ENCODE peak calls at places on chromosomes 3 and 15, in six cellular contexts. S, Y, T, G, F and E are unnamed samples.

GRCh38 chr3:143135150-143135549 is 15.6 kb downstream of the CHST2 start:
- DNase-seq in S (peak; percentile 84), F (no peak), T (no peak), G (no peak), Y (no peak), E (peak; percentile 76)

GRCh38 chr3:122754867-122755835 is 38.5 kb downstream of the HSPBAP1 start:
- DNase-seq in F (no peak), T (no peak), S (peak; percentile 13), Y (no peak), G (peak; percentile 7), E (no peak)

GRCh38 chr3:37981348-37981664 is 9.3 kb upstream of the VILL start:
- DNase-seq in T (no peak), Y (no peak), F (no peak), G (no peak), S (no peak), E (no peak)

GRCh38 chr15:90219421-90220141 is 14.2 kb downstream of the CIB1 start:
- DNase-seq in F (no peak), S (no peak), Y (peak; percentile 38), T (peak; percentile 57), G (peak; percentile 81), E (no peak)

GRCh38 chr3:13762931-13763330 is 116.9 kb downstream of the WNT7A start:
- DNase-seq in G (no peak), Y (no peak), T (no peak), F (no peak), S (no peak), E (no peak)

GRCh38 chr3:13316603-13317002 is 103.5 kb downstream of the NUP210 start:
- DNase-seq in Y (no peak), G (no peak), T (no peak), S (no peak), F (no peak), E (no peak)

GRCh38 chr15:47484119-47484518 is 233.2 kb upstream of the SEMA6D start:
- DNase-seq in S (no peak), F (no peak), T (no peak), G (peak; percentile 22), Y (no peak), E (no peak)

GRCh38 chr3:25597535-25598101 is 67.1 kb downstream of the TOP2B start:
- DNase-seq in T (no peak), G (no peak), Y (no peak), F (no peak), S (no peak), E (no peak)

GRCh38 chr15:41727143-41727542 is 47.1 kb upstream of the MAPKBP1 start:
- DNase-seq in T (no peak), F (no peak), Y (no peak), G (no peak), S (peak; percentile 44), E (peak; percentile 1)

GRCh38 chr3:161413127-161413854 is 42.0 kb upstream of the SPTSSB start:
- DNase-seq in G (no peak), Y (no peak), F (no peak), T (no peak), S (no peak), E (no peak)

GRCh38 chr3:125059488-125060245 is 3.9 kb upstream of the HEG1 start:
- DNase-seq in F (no peak), G (no peak), S (no peak), Y (no peak), T (no peak), E (no peak)

GRCh38 chr3:116440196-116440595 is 5.1 kb downstream of the LSAMP start:
- DNase-seq in Y (no peak), G (no peak), S (no peak), F (no peak), T (no peak), E (no peak)

GRCh38 chr15:67762610-67763368 is 62.5 kb upstream of the SKOR1 start:
- DNase-seq in F (no peak), Y (no peak), T (no peak), S (peak; percentile 31), G (no peak), E (peak; percentile 34)

GRCh38 chr15:49675051-49675450 is 54.2 kb downstream of the DTWD1 start:
- DNase-seq in S (peak; percentile 67), G (no peak), T (no peak), Y (no peak), F (no peak), E (peak; percentile 61)

GRCh38 chr15:44033894-44034293 is 161.2 kb downstream of the FRMD5 start:
- DNase-seq in F (no peak), Y (no peak), T (no peak), G (no peak), S (no peak), E (no peak)

GRCh38 chr3:79368403-79368802 is 399.4 kb downstream of the ROBO1 start:
- DNase-seq in S (no peak), T (no peak), Y (no peak), G (no peak), F (no peak), E (no peak)

GRCh38 chr3:58164199-58164879 is 46.4 kb downstream of the DNASE1L3 start:
- DNase-seq in F (peak; percentile 81), Y (no peak), S (no peak), T (no peak), G (no peak), E (no peak)

GRCh38 chr3:156631323-156631722 is 43.1 kb upstream of the TIPARP start:
- DNase-seq in Y (no peak), S (no peak), T (no peak), F (no peak), G (no peak), E (no peak)

GRCh38 chr3:47491777-47492176 is 16.0 kb upstream of the SCAP start:
- DNase-seq in S (no peak), F (no peak), G (no peak), T (no peak), Y (no peak), E (no peak)

GRCh38 chr3:32132706-32133105 is 26.3 kb downstream of the GPD1L start:
- DNase-seq in G (no peak), Y (no peak), S (no peak), F (no peak), T (no peak), E (no peak)

GRCh38 chr3:98906230-98906629 is 4.7 kb upstream of the DCBLD2 start:
- DNase-seq in Y (no peak), G (no peak), T (no peak), S (peak; percentile 74), F (no peak), E (peak; percentile 49)

GRCh38 chr3:158420654-158421396 is 150.2 kb upstream of the MLF1 start:
- DNase-seq in S (peak; percentile 21), Y (no peak), F (no peak), T (no peak), G (no peak), E (peak; percentile 18)

GRCh38 chr3:178676077-178676476 is 139.8 kb downstream of the KCNMB2 start:
- DNase-seq in G (no peak), F (no peak), Y (no peak), S (no peak), T (no peak), E (no peak)

GRCh38 chr15:75152382-75153079 is 49.2 kb upstream of the C15orf39 start:
- DNase-seq in G (no peak), Y (no peak), T (no peak), S (no peak), F (no peak), E (no peak)

GRCh38 chr15:25643120-25643519 is 204.3 kb upstream of the UBE3A start:
- DNase-seq in Y (no peak), F (no peak), S (no peak), T (no peak), G (no peak), E (no peak)

GRCh38 chr15:76575177-76576078 is 238.9 kb downstream of the ISL2 start:
- DNase-seq in S (no peak), T (no peak), Y (no peak), G (no peak), F (no peak), E (no peak)

DNA sequence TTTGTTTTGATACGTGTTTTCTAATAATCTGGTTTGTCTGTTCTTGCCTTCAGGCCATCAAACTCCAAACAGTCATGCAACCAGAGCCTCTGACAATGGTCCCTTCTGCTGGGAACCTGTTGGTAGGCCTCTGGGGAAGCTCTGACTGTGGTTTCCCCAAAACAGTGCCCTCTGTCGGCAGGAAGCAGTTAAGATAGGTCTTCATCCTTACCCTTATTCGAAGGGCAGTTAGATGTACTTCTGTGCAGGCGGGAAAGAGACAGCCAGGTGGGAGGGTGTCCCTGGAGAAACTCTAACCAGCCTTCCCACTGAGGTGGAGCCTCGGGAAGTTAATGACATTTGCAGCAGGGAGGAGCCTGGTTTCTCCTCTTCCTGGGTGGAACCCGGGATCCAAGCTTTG is 81.6 kb upstream of the CHMP2B start:
- DNase-seq in Y (no peak), S (no peak), F (no peak), G (no peak), T (peak; percentile 9), E (no peak)
- TF ChIP-seq CTCF in Y (no peak), S (peak; percentile 33), F (no peak), G (no peak), T (no peak), E (peak; percentile 39)

GRCh38 chr3:55473788-55474187 is 13.3 kb downstream of the WNT5A start:
- DNase-seq in G (no peak), F (no peak), Y (no peak), S (no peak), T (no peak), E (no peak)
- TF ChIP-seq CTCF in G (no peak), F (no peak), Y (no peak), S (no peak), T (no peak), E (no peak)

DNA sequence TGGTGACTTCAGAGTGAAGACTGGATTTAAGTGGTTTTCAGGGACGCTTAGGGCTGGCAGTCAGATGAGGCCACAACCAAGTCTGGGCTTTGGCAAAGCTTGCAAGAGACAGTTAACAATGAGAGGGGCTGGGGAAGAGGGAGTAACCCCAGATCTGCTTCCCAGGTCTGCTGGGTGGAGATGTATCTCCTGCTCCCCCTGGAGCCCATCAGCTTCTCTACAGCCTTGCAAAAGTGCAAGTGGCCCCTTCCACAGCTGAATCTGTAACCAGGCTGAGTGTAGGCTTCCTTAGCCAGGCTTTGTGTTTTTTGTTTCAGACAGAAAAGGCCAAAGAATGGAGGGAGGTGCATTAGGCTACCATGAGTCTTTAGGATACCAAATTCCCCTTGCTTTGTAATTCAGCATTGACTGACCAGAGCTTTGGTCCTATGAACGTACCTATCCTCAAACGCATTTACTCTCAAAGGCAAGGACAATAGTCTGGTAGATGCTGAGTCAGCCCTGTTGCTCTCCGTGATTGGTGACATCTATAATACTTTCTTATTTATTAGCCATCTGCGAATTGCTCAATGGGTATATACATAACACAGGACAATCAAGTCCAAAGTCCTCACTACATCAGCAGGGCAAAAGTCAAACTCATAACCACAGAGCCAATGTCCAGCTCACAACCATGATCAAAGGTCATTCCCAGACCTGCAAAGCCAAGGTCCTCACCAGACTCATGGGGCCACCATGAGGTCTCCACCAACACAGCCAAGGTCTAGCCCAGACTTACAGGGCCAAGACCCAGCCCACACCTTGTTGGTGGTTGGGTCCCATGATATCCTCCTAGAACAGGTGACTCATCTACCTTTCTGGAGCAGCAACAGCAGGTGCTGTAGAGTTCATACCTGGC is 17.1 kb downstream of the CCDC13 start:
- DNase-seq in Y (no peak), G (no peak), S (no peak), F (no peak), T (peak; percentile 51), E (no peak)
- TF ChIP-seq CTCF in Y (no peak), G (no peak), S (peak; percentile 70), F (no peak), T (peak; percentile 23), E (peak; percentile 69)

GRCh38 chr3:119428538-119428937 is 34.9 kb downstream of the TMEM39A start:
- DNase-seq in T (no peak), F (no peak), Y (no peak), S (no peak), G (no peak), E (no peak)
- TF ChIP-seq CTCF in T (no peak), F (no peak), Y (no peak), S (no peak), G (no peak), E (no peak)